ENCODE peak calls at places on chromosome 6, in five cellular contexts. Y is stimulated activated CD8-positive, alpha-beta memory T cell treated with anti-CD3 and anti-CD28 coated beads, Interleukin-2, amount 100 ng/mL, for 48 hours; K is naive thymus-derived CD4-positive, alpha-beta T cell; O is activated T-cell treated with anti-CD3 and anti-CD28 coated beads for 1 hour; A is AG09309. X is an unnamed sample.

GRCh38 chr6:53960311-53960710 is 150.9 kb upstream of the MLIP start:
- DNase-seq in A (peak; percentile 29), Y (no peak), K (no peak), O (no peak), X (no peak)

GRCh38 chr6:103184776-103185175 is 1674.9 kb downstream of the HACE1 start:
- DNase-seq in Y (no peak), K (no peak), A (no peak), O (no peak), X (no peak)

GRCh38 chr6:29696147-29697129 is 15.5 kb upstream of the ZFP57 start:
- DNase-seq in Y (no peak), K (no peak), O (no peak), A (no peak), X (peak; percentile 25)

GRCh38 chr6:41036188-41036587 is 2.8 kb downstream of the UNC5CL start:
- DNase-seq in K (no peak), Y (no peak), A (no peak), O (no peak), X (no peak)

GRCh38 chr6:4794140-4794707 is 18.0 kb downstream of the CDYL start:
- DNase-seq in O (no peak), K (no peak), A (no peak), Y (no peak), X (no peak)

GRCh38 chr6:101517632-101518031 is 124.1 kb downstream of the GRIK2 start:
- DNase-seq in A (no peak), Y (no peak), K (no peak), O (no peak), X (no peak)

GRCh38 chr6:16146527-16146955 is 17.7 kb downstream of the MYLIP start:
- DNase-seq in O (no peak), A (no peak), Y (no peak), K (no peak), X (peak; percentile 62)

GRCh38 chr6:147774856-147775255 is 266.4 kb downstream of the SAMD5 start:
- DNase-seq in Y (no peak), K (no peak), A (no peak), O (no peak), X (no peak)

GRCh38 chr6:50128420-50129005 is 78.8 kb upstream of the DEFB112 start:
- DNase-seq in A (no peak), Y (no peak), K (no peak), O (no peak), X (no peak)

GRCh38 chr6:24415753-24416152 is 13.0 kb downstream of the MRS2 start:
- DNase-seq in Y (no peak), A (no peak), O (no peak), K (no peak), X (no peak)

GRCh38 chr6:46989384-46989783 is 52.7 kb downstream of the ADGRF1 start:
- DNase-seq in Y (no peak), A (no peak), O (no peak), K (no peak), X (no peak)

GRCh38 chr6:15399651-15400470 is 154.0 kb downstream of the JARID2 start:
- DNase-seq in A (no peak), O (no peak), K (no peak), Y (no peak), X (no peak)

GRCh38 chr6:21098134-21098533 is 495.4 kb upstream of the SOX4 start:
- DNase-seq in A (no peak), O (no peak), Y (no peak), K (no peak), X (no peak)

GRCh38 chr6:7201732-7202541 is 94.2 kb downstream of the RREB1 start:
- DNase-seq in K (no peak), Y (no peak), A (no peak), O (no peak), X (no peak)

GRCh38 chr6:33914519-33915120 is 110.8 kb upstream of the MLN start:
- DNase-seq in O (peak; percentile 27), A (no peak), Y (no peak), K (peak; percentile 47), X (no peak)